ENCODE peak calls at places on chromosomes 6 and 20, in six cellular contexts. G is HCT116, R is GM12878, T is HepG2, N is K562, B is upper lobe of left lung. F is an unnamed sample.

GRCh38 chr6:145148392-145149175 is 586.7 kb downstream of the EPM2A start:
- ATAC-seq in B (peak; percentile 65), T (peak; percentile 66), G (peak; percentile 89), R (peak; percentile 70), N (no peak), F (peak; percentile 49)

GRCh38 chr6:88612631-88613030 is 350.8 kb downstream of the RNGTT start:
- ATAC-seq in N (no peak), T (no peak), G (no peak), R (peak; percentile 57), B (no peak), F (no peak)

GRCh38 chr6:95572098-95572497 is 5.2 kb upstream of the MANEA start:
- ATAC-seq in G (no peak), B (no peak), T (no peak), N (peak; percentile 67), R (peak; percentile 9), F (no peak)

GRCh38 chr6:158278015-158278414 is 34.2 kb upstream of the TULP4 start:
- ATAC-seq in G (no peak), T (peak; percentile 72), R (no peak), B (no peak), N (no peak), F (no peak)

GRCh38 chr6:116405663-116406329 is 35.0 kb downstream of the DSE start:
- ATAC-seq in N (peak; percentile 84), G (peak; percentile 94), B (peak; percentile 62), T (no peak), R (peak; percentile 19), F (no peak)

GRCh38 chr20:53579266-53579580 is 14.4 kb downstream of the ZNF217 start:
- ATAC-seq in R (no peak), T (no peak), B (peak; percentile 71), N (no peak), G (no peak), F (no peak)

GRCh38 chr20:39190666-39191570 is 228.8 kb downstream of the DHX35 start:
- ATAC-seq in G (peak; percentile 73), B (peak; percentile 10), N (no peak), R (no peak), T (peak; percentile 86), F (no peak)

GRCh38 chr6:84522135-84522535 is 242.3 kb downstream of the TBX18 start:
- ATAC-seq in T (no peak), B (peak; percentile 48), N (no peak), R (peak; percentile 63), G (peak; percentile 76), F (peak; percentile 36)

GRCh38 chr20:63974402-63975200 is 4.8 kb downstream of the SAMD10 start:
- ATAC-seq in B (no peak), R (no peak), N (no peak), G (no peak), T (no peak), F (no peak)

GRCh38 chr6:111890981-111891380 is 17.7 kb upstream of the FYN start:
- ATAC-seq in G (no peak), R (no peak), N (no peak), T (no peak), B (no peak), F (no peak)

GRCh38 chr6:151506761-151507160 is 12.9 kb downstream of the CCDC170 start:
- ATAC-seq in G (no peak), B (peak; percentile 42), R (no peak), N (no peak), T (no peak), F (no peak)

DNA sequence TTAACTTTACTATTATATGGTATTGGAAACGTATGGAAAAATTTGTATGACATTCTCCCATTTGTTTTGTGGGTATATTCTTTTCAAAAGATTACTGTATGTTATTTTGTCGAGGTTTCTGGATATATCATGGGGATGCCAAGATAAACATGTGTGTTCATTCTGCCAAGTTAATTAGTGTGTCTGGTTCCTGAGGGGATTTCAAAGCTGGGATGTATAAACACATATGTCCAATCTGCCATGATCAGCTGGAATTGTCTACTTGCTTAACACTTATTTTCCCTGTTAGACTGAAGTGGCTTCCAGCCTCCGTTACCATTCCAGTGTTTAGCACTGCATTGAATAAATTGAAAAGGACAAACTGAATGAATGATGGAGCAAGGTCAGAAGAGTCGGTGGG is 86.2 kb downstream of the DNAH8 start:
- ATAC-seq in R (no peak), B (no peak), T (no peak), G (no peak), N (no peak), F (no peak)
- H3K27ac ChIP-seq in R (no peak overlapping the region), B (no peak overlapping the region), T (no peak overlapping the region), G (no peak overlapping the region), N (no peak overlapping the region), F (no peak overlapping the region)

GRCh38 chr6:710601-711571 is 17.9 kb upstream of the EXOC2 start:
- ATAC-seq in B (peak; percentile 91), G (no peak), N (peak; percentile 84), T (peak; percentile 92), R (peak; percentile 95), F (peak; percentile 87)
- TF ChIP-seq POLR2A in B (peak; percentile 41), G (no peak), N (no peak), T (no peak), R (peak; percentile 77), F (peak; percentile 68)

DNA sequence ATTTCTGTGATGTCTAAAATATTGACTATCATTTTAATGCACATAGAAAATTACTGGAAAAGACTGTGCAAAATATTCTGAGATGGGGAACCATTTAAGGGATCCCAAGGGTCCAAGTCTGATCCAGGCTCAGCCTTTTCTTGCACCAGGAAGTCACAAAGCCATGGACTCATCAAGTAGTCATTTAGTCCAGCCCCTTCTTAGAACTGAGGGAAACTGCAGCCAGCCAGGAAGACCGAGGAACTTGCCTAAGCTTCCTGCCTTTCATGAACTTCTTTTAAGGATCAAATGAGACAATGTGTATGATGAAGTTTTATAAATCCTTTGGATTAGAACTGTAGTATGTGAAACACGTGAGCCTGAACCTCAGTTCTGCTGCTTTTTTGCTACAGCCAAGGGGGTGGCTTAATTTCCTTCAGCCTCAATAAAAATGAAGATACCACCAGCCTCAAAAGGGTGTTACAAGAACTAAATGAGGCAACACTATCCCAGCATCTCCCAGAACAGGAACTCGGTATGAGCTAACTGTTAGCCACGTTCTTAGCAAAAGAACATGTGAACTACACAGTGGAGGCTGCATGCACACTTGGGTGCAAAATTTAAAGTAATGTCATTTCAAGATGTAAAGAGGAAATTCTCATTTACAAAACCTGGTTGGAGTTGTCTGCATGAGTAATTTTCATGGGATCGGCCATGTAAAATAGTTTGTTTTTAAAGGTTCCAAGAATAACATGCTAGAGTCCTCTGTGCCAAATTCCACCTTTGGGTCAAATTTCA is 76.0 kb upstream of the TBC1D7 start:
- ATAC-seq in G (no peak), T (no peak), B (peak; percentile 71), R (no peak), N (no peak), F (peak; percentile 19)
- TF ChIP-seq POLR2AphosphoS5 in G (no peak), T (no peak), B (peak; percentile 23), R (no peak), N (no peak), F (no peak)

GRCh38 chr6:32070814-32071466 is 32.7 kb downstream of the CYP21A2 start:
- ATAC-seq in N (no peak), G (no peak), T (no peak), B (peak; percentile 83), R (no peak), F (peak; percentile 74)

GRCh38 chr6:32073066-32073465 is 34.9 kb downstream of the CYP21A2 start:
- ATAC-seq in B (no peak), T (no peak), G (no peak), N (no peak), R (no peak), F (no peak)

GRCh38 chr6:32068867-32069266 is 30.7 kb downstream of the CYP21A2 start:
- ATAC-seq in B (no peak), G (no peak), T (no peak), N (no peak), R (no peak), F (no peak)

GRCh38 chr6:32069460-32069859 is 31.2 kb downstream of the CYP21A2 start:
- ATAC-seq in T (peak; percentile 11), R (no peak), B (no peak), G (no peak), N (peak; percentile 7), F (no peak)

GRCh38 chr6:32069878-32070515 is 31.8 kb downstream of the CYP21A2 start:
- ATAC-seq in R (no peak), B (no peak), N (peak; percentile 16), G (no peak), T (peak; percentile 22), F (no peak)
- H3K27ac ChIP-seq in R (no peak overlapping the region), B (no peak overlapping the region), N (no peak overlapping the region), G (no peak overlapping the region), T (no peak overlapping the region), F (peak overlapping the region; percentile 79)

GRCh38 chr6:16690244-16691142 is 70.8 kb downstream of the ATXN1 start:
- ATAC-seq in R (peak; percentile 92), N (no peak), B (peak; percentile 38), T (peak; percentile 65), G (no peak), F (no peak)
- TF ChIP-seq POLR2A in R (peak; percentile 32), N (no peak), B (no peak), T (no peak), G (no peak), F (no peak)